ENCODE peak calls at places on chromosomes 5 and 9, in six cellular contexts. M, K, E, X, A and B are unnamed samples.

GRCh38 chr9:137670391-137671195 is 51.8 kb downstream of the EHMT1 start:
- DNase-seq in K (no peak), X (peak), M (peak), E (peak), A (peak), B (no peak)

GRCh38 chr9:110923601-110924000 is 114.7 kb downstream of the LPAR1 start:
- DNase-seq in A (no peak), X (no peak), E (peak), K (peak), M (no peak), B (no peak)

GRCh38 chr5:29148073-29148472 is 2045.4 kb upstream of the CDH6 start:
- DNase-seq in M (no peak), K (no peak), X (no peak), E (no peak), A (no peak), B (no peak)

GRCh38 chr5:109485030-109485429 is 75.3 kb upstream of the PJA2 start:
- DNase-seq in K (peak), M (no peak), E (peak), X (peak), A (no peak), B (peak)

GRCh38 chr9:19946446-19947109 is 157.7 kb upstream of the SLC24A2 start:
- DNase-seq in X (peak), K (peak), E (peak), A (no peak), M (peak), B (peak)

GRCh38 chr9:133135193-133135745 is 14.2 kb upstream of the RALGDS start:
- DNase-seq in M (no peak), E (no peak), X (peak), K (peak), A (peak), B (peak)

GRCh38 chr9:135973276-135974219 is 12.4 kb upstream of the UBAC1 start:
- DNase-seq in K (peak), A (no peak), X (no peak), E (no peak), M (no peak), B (no peak)

GRCh38 chr5:82985763-82986162 is 91.4 kb downstream of the TMEM167A start:
- DNase-seq in A (no peak), X (no peak), E (no peak), M (no peak), K (no peak), B (no peak)

GRCh38 chr5:103014983-103015382 is 105.0 kb downstream of the GIN1 start:
- DNase-seq in A (no peak), K (peak), X (no peak), M (no peak), E (no peak), B (peak)

GRCh38 chr9:81416476-81417298 is 272.7 kb downstream of the TLE1 start:
- DNase-seq in A (no peak), E (peak), X (no peak), K (no peak), M (no peak), B (peak)

GRCh38 chr5:135426102-135427082 is 20.8 kb downstream of the DCANP1 start:
- DNase-seq in A (no peak), E (peak), X (peak), M (peak), K (peak), B (peak)

GRCh38 chr9:129382281-129383004 is 204.4 kb upstream of the IER5L start:
- DNase-seq in K (no peak), M (no peak), X (no peak), E (no peak), A (no peak), B (no peak)

GRCh38 chr9:112496074-112496722 is 9.6 kb downstream of the KIAA1958 start:
- DNase-seq in E (no peak), A (no peak), X (no peak), M (no peak), K (peak), B (no peak)

GRCh38 chr5:149062371-149063016 is 368 bp downstream of the SH3TC2 start:
- DNase-seq in X (peak), K (peak), A (peak), M (no peak), E (peak), B (peak)

GRCh38 chr9:37026085-37026935 is 7.8 kb downstream of the PAX5 start:
- DNase-seq in K (no peak), A (no peak), M (peak), E (no peak), X (peak), B (no peak)

GRCh38 chr5:145848854-145849253 is 13.7 kb upstream of the PRELID2 start:
- DNase-seq in E (no peak), A (no peak), K (peak), X (peak), M (no peak), B (peak)

GRCh38 chr5:173303878-173304590 is 24.2 kb downstream of the STC2 start:
- DNase-seq in K (peak), A (peak), X (peak), M (peak), E (peak), B (peak)

GRCh38 chr5:110386782-110387181 is 339.7 kb downstream of the TMEM232 start:
- DNase-seq in K (peak), E (no peak), X (peak), M (no peak), A (peak), B (peak)

GRCh38 chr5:154474957-154475334 is 3.1 kb downstream of the HAND1 start:
- DNase-seq in K (no peak), E (no peak), M (no peak), A (no peak), X (no peak), B (no peak)
- TF ChIP-seq EZH2 in K (no peak), E (no peak), M (peak), A (no peak), X (no peak), B (no peak)

GRCh38 chr5:180646963-180647305 is 2.5 kb downstream of the FLT4 start:
- DNase-seq in K (no peak), X (no peak), E (no peak), A (no peak), M (no peak), B (no peak)

GRCh38 chr5:180649297-180650039 is at the start of gene FLT4:
- DNase-seq in X (no peak), K (no peak), E (peak), A (no peak), M (peak), B (no peak)

GRCh38 chr5:180647941-180648500 is 1.4 kb downstream of the FLT4 start:
- DNase-seq in M (no peak), A (no peak), K (no peak), X (no peak), E (peak), B (no peak)

GRCh38 chr5:180647465-180647864 is 1.9 kb downstream of the FLT4 start:
- DNase-seq in E (peak), A (no peak), M (no peak), K (no peak), X (no peak), B (no peak)

GRCh38 chr5:180648658-180649296 is 623 bp downstream of the FLT4 start:
- DNase-seq in M (peak), X (no peak), E (peak), K (no peak), A (no peak), B (no peak)
- TF ChIP-seq EZH2 in M (peak), X (no peak), E (peak), K (no peak), A (no peak), B (peak)

DNA sequence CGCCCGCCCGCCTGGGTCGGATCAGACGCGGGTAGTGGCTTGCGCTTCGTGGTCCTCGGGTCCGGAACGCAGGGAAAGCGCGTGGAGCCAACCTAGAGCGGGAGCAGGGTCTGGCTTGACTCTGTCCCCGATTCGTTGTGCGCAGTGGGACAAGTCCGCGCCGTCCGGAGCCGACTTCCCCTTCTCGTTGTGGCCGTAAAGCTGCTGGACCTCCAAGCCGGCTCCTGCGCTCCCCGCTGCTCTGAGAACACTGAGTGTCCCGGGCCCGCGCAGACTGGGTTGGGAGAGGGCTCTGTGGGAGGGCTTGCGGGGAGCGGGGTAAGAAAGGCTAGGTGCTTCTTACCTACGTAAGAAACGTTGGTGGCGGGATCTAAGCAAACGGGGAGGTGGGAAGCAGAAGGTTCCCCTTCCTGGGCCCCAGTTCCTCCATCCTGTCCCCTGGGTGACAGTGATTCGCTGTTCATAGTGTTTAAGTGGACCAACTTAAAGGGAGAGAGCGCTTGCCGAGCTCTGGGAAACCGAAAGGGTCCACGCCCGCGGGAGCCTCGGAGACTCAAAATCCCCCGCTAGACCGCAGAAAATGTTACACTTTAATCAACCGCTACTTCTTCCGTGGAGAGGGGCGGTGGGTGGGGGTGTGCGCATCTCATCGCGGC is 4.3 kb upstream of the FOXE1 start:
- DNase-seq in X (peak), K (no peak), E (no peak), A (no peak), M (peak), B (no peak)
- TF ChIP-seq EZH2 in X (peak), K (peak), E (peak), A (no peak), M (peak), B (peak)

GRCh38 chr9:125749951-125750655 is 2.9 kb downstream of the PBX3 start:
- DNase-seq in X (peak), E (no peak), A (no peak), K (peak), M (no peak), B (no peak)

GRCh38 chr9:125747053-125747764 is at the start of gene PBX3:
- DNase-seq in E (peak), K (peak), M (peak), X (peak), A (peak), B (no peak)

GRCh38 chr9:125747765-125748510 is 765 bp downstream of the PBX3 start:
- DNase-seq in E (peak), K (no peak), X (peak), A (peak), M (peak), B (no peak)

GRCh38 chr9:125749287-125749935 is 2.2 kb downstream of the PBX3 start:
- DNase-seq in A (no peak), X (no peak), M (no peak), E (no peak), K (no peak), B (no peak)

GRCh38 chr9:125748511-125749099 is 1.4 kb downstream of the PBX3 start:
- DNase-seq in M (peak), K (no peak), E (peak), X (peak), A (no peak), B (no peak)
- TF ChIP-seq EZH2 in M (no peak), K (no peak), E (peak), X (no peak), A (no peak), B (no peak)

GRCh38 chr5:36417221-36417620 is 115.5 kb upstream of the RANBP3L start:
- DNase-seq in A (no peak), K (no peak), X (peak), E (no peak), M (no peak), B (no peak)
- TF ChIP-seq EZH2 in A (no peak), K (no peak), X (no peak), E (no peak), M (no peak), B (no peak)

GRCh38 chr9:69671291-69671903 is 774 bp downstream of the APBA1 start:
- DNase-seq in A (no peak), M (no peak), E (no peak), K (no peak), X (peak), B (no peak)
- TF ChIP-seq EZH2 in A (no peak), M (no peak), E (no peak), K (no peak), X (no peak), B (no peak)

GRCh38 chr5:180589771-180590542 is 1.3 kb downstream of the SCGB3A1 start:
- DNase-seq in K (no peak), X (no peak), A (no peak), M (peak), E (no peak), B (no peak)
- TF ChIP-seq EZH2 in K (peak), X (peak), A (no peak), M (no peak), E (peak), B (no peak)

GRCh38 chr5:77209495-77210090 is 887 bp upstream of the PDE8B start:
- DNase-seq in X (no peak), A (no peak), K (no peak), M (peak), E (no peak), B (no peak)
- TF ChIP-seq EZH2 in X (no peak), A (no peak), K (peak), M (peak), E (no peak), B (peak)

GRCh38 chr9:122338989-122339388 is 31.8 kb upstream of the PTGS1 start:
- DNase-seq in E (no peak), X (no peak), A (no peak), M (no peak), K (no peak), B (no peak)
- TF ChIP-seq EZH2 in E (no peak), X (no peak), A (no peak), M (no peak), K (no peak), B (no peak)